ENCODE peak calls at places on chromosomes 16 and 17, in six cellular contexts. X, C, I, V, E and U are unnamed samples.

GRCh38 chr17:38809828-38810227 is 10.5 kb upstream of the PIP4K2B start:
- DNase-seq in I (no peak), V (no peak), C (no peak), X (no peak), E (no peak), U (no peak)

GRCh38 chr17:50050431-50051032 is 5.4 kb upstream of the ITGA3 start:
- DNase-seq in X (no peak), E (no peak), C (no peak), V (no peak), I (no peak), U (no peak)

GRCh38 chr17:9512323-9513168 is 63.1 kb downstream of the STX8 start:
- DNase-seq in C (peak), I (no peak), V (no peak), E (no peak), X (no peak), U (peak)

GRCh38 chr17:9232591-9233270 is 211.4 kb downstream of the NTN1 start:
- DNase-seq in E (no peak), X (no peak), C (no peak), V (no peak), I (no peak), U (peak)

GRCh38 chr16:71900336-71900735 is 5.0 kb downstream of the IST1 start:
- DNase-seq in E (no peak), C (no peak), I (no peak), X (no peak), V (no peak), U (no peak)

GRCh38 chr16:56591377-56592060 is 2.2 kb downstream of the MT3 start:
- DNase-seq in C (no peak), V (no peak), X (no peak), E (no peak), I (no peak), U (no peak)

GRCh38 chr17:3914319-3914685 is 2.0 kb downstream of the P2RX1 start:
- DNase-seq in X (no peak), C (no peak), I (no peak), E (no peak), V (no peak), U (no peak)

GRCh38 chr17:76492989-76493501 is 8.2 kb downstream of the RHBDF2 start:
- DNase-seq in V (no peak), E (no peak), C (peak), X (no peak), I (peak), U (peak)

GRCh38 chr16:50153648-50154368 is 702 bp downstream of the TENT4B start:
- DNase-seq in C (peak), E (peak), I (no peak), V (no peak), X (no peak), U (peak)

GRCh38 chr16:20803561-20804214 is 2.6 kb downstream of the ERI2 start:
- DNase-seq in X (no peak), C (no peak), I (no peak), V (no peak), E (no peak), U (no peak)

GRCh38 chr17:82775033-82775823 is 23.4 kb downstream of the TBCD start:
- DNase-seq in I (no peak), V (peak), E (no peak), X (no peak), C (peak), U (peak)

GRCh38 chr17:36149296-36149820 is 27.1 kb downstream of the TBC1D3B start:
- DNase-seq in I (no peak), C (peak), V (no peak), E (no peak), X (no peak), U (peak)

GRCh38 chr17:80614320-80614719 is 69.7 kb downstream of the RPTOR start:
- DNase-seq in I (no peak), E (no peak), V (no peak), X (no peak), C (no peak), U (no peak)

GRCh38 chr16:77585379-77585778 is 136.9 kb upstream of the NUDT7 start:
- DNase-seq in C (peak), X (no peak), I (no peak), E (no peak), V (no peak), U (peak)